ENCODE peak calls at places on chromosomes 5 and 9, in eight cellular contexts. One of them, this sample, is unnamed. For H3K36me3, the result is how much of the 10 kb centered on the place peaks cover.

GRCh38 chr5:91478096-91478495 is 95.0 kb upstream of the ARRDC3 start:
- DNase-seq in WERI-Rb-1: no peak
- DNase-seq in heart right ventricle: no peak
- DNase-seq in astrocyte: no peak
- DNase-seq in tibial artery: no peak
- DNase-seq in A673: no peak
- DNase-seq in colonic mucosa: no peak
- DNase-seq in IMR-90: no peak
- DNase-seq in this sample: no peak

GRCh38 chr9:98846879-98847278 is 39.4 kb downstream of the GALNT12 start:
- DNase-seq in WERI-Rb-1: no peak
- DNase-seq in heart right ventricle: no peak
- DNase-seq in astrocyte: no peak
- DNase-seq in tibial artery: no peak
- DNase-seq in A673: no peak
- DNase-seq in colonic mucosa: no peak
- DNase-seq in IMR-90: peak
- DNase-seq in this sample: no peak

GRCh38 chr5:169097897-169098296 is 203.0 kb downstream of the SLIT3 start:
- DNase-seq in WERI-Rb-1: no peak
- DNase-seq in heart right ventricle: no peak
- DNase-seq in astrocyte: no peak
- DNase-seq in tibial artery: no peak
- DNase-seq in A673: no peak
- DNase-seq in colonic mucosa: no peak
- DNase-seq in IMR-90: no peak
- DNase-seq in this sample: no peak

GRCh38 chr5:1800470-1801060 is 642 bp upstream of the NDUFS6 start:
- DNase-seq in WERI-Rb-1: no peak
- DNase-seq in heart right ventricle: no peak
- DNase-seq in astrocyte: peak
- DNase-seq in tibial artery: peak
- DNase-seq in A673: peak
- DNase-seq in colonic mucosa: peak
- DNase-seq in IMR-90: no peak
- DNase-seq in this sample: no peak

GRCh38 chr9:80664327-80665210 is 1024.8 kb downstream of the TLE1 start:
- DNase-seq in WERI-Rb-1: no peak
- DNase-seq in heart right ventricle: no peak
- DNase-seq in astrocyte: peak
- DNase-seq in tibial artery: no peak
- DNase-seq in A673: no peak
- DNase-seq in colonic mucosa: no peak
- DNase-seq in IMR-90: peak
- DNase-seq in this sample: no peak

GRCh38 chr5:177565046-177565445 is 10.7 kb upstream of the FAM193B start:
- DNase-seq in WERI-Rb-1: no peak
- DNase-seq in heart right ventricle: no peak
- DNase-seq in astrocyte: no peak
- DNase-seq in tibial artery: no peak
- DNase-seq in A673: no peak
- DNase-seq in colonic mucosa: no peak
- DNase-seq in IMR-90: no peak
- DNase-seq in this sample: no peak

GRCh38 chr9:96453625-96454024 is 3.7 kb downstream of the HABP4 start:
- DNase-seq in WERI-Rb-1: no peak
- DNase-seq in heart right ventricle: peak
- DNase-seq in astrocyte: peak
- DNase-seq in tibial artery: no peak
- DNase-seq in A673: peak
- DNase-seq in colonic mucosa: no peak
- DNase-seq in IMR-90: peak
- DNase-seq in this sample: peak

GRCh38 chr9:68808481-68808880 is 103.4 kb downstream of the PIP5K1B start:
- DNase-seq in WERI-Rb-1: no peak
- DNase-seq in heart right ventricle: no peak
- DNase-seq in astrocyte: no peak
- DNase-seq in tibial artery: no peak
- DNase-seq in A673: no peak
- DNase-seq in colonic mucosa: no peak
- DNase-seq in IMR-90: no peak
- DNase-seq in this sample: no peak

GRCh38 chr5:58071566-58071965 is 388.3 kb downstream of the PLK2 start:
- DNase-seq in WERI-Rb-1: peak
- DNase-seq in heart right ventricle: peak
- DNase-seq in astrocyte: no peak
- DNase-seq in tibial artery: no peak
- DNase-seq in A673: no peak
- DNase-seq in colonic mucosa: no peak
- DNase-seq in IMR-90: no peak
- DNase-seq in this sample: peak

GRCh38 chr5:173644700-173645436 is 28.4 kb upstream of the BOD1 start:
- DNase-seq in WERI-Rb-1: no peak
- DNase-seq in heart right ventricle: no peak
- DNase-seq in astrocyte: no peak
- DNase-seq in tibial artery: no peak
- DNase-seq in A673: no peak
- DNase-seq in colonic mucosa: no peak
- DNase-seq in IMR-90: no peak
- DNase-seq in this sample: no peak

GRCh38 chr9:136086951-136087740 is 7.9 kb downstream of the NACC2 start:
- DNase-seq in WERI-Rb-1: no peak
- DNase-seq in heart right ventricle: no peak
- DNase-seq in astrocyte: no peak
- DNase-seq in tibial artery: no peak
- DNase-seq in A673: no peak
- DNase-seq in colonic mucosa: no peak
- DNase-seq in IMR-90: no peak
- DNase-seq in this sample: no peak

GRCh38 chr5:74063821-74064598 is 438.0 kb downstream of the ARHGEF28 start:
- DNase-seq in WERI-Rb-1: no peak
- DNase-seq in heart right ventricle: no peak
- DNase-seq in astrocyte: peak
- DNase-seq in tibial artery: no peak
- DNase-seq in A673: no peak
- DNase-seq in colonic mucosa: peak
- DNase-seq in IMR-90: peak
- DNase-seq in this sample: no peak

GRCh38 chr5:25713259-25713658 is 1068.5 kb upstream of the CDH10 start:
- DNase-seq in WERI-Rb-1: no peak
- DNase-seq in heart right ventricle: no peak
- DNase-seq in astrocyte: no peak
- DNase-seq in tibial artery: no peak
- DNase-seq in A673: no peak
- DNase-seq in colonic mucosa: no peak
- DNase-seq in IMR-90: no peak
- DNase-seq in this sample: no peak

GRCh38 chr5:67141644-67142043 is 55.0 kb downstream of the CD180 start:
- DNase-seq in WERI-Rb-1: no peak
- DNase-seq in heart right ventricle: no peak
- DNase-seq in astrocyte: no peak
- DNase-seq in tibial artery: no peak
- DNase-seq in A673: no peak
- DNase-seq in colonic mucosa: no peak
- DNase-seq in IMR-90: no peak
- DNase-seq in this sample: no peak
- H3K36me3 ChIP-seq in WERI-Rb-1: under half
- H3K36me3 ChIP-seq in heart right ventricle: half or more
- H3K36me3 ChIP-seq in astrocyte: under half
- H3K36me3 ChIP-seq in tibial artery: half or more
- H3K36me3 ChIP-seq in A673: under half
- H3K36me3 ChIP-seq in colonic mucosa: under half
- H3K36me3 ChIP-seq in IMR-90: under half
- H3K36me3 ChIP-seq in this sample: under half

GRCh38 chr5:55234171-55234700 is 828 bp upstream of the CCNO start:
- DNase-seq in WERI-Rb-1: peak
- DNase-seq in heart right ventricle: peak
- DNase-seq in astrocyte: no peak
- DNase-seq in tibial artery: no peak
- DNase-seq in A673: peak
- DNase-seq in colonic mucosa: peak
- DNase-seq in IMR-90: peak
- DNase-seq in this sample: no peak

GRCh38 chr5:55232194-55232984 is 1.0 kb downstream of the CCNO start:
- DNase-seq in WERI-Rb-1: peak
- DNase-seq in heart right ventricle: no peak
- DNase-seq in astrocyte: no peak
- DNase-seq in tibial artery: no peak
- DNase-seq in A673: peak
- DNase-seq in colonic mucosa: peak
- DNase-seq in IMR-90: no peak
- DNase-seq in this sample: no peak

GRCh38 chr5:55231476-55232193 is 1.8 kb downstream of the CCNO start:
- DNase-seq in WERI-Rb-1: peak
- DNase-seq in heart right ventricle: no peak
- DNase-seq in astrocyte: no peak
- DNase-seq in tibial artery: no peak
- DNase-seq in A673: no peak
- DNase-seq in colonic mucosa: peak
- DNase-seq in IMR-90: no peak
- DNase-seq in this sample: no peak

GRCh38 chr5:55231029-55231475 is 2.4 kb downstream of the CCNO start:
- DNase-seq in WERI-Rb-1: no peak
- DNase-seq in heart right ventricle: no peak
- DNase-seq in astrocyte: no peak
- DNase-seq in tibial artery: no peak
- DNase-seq in A673: no peak
- DNase-seq in colonic mucosa: no peak
- DNase-seq in IMR-90: peak
- DNase-seq in this sample: no peak

DNA sequence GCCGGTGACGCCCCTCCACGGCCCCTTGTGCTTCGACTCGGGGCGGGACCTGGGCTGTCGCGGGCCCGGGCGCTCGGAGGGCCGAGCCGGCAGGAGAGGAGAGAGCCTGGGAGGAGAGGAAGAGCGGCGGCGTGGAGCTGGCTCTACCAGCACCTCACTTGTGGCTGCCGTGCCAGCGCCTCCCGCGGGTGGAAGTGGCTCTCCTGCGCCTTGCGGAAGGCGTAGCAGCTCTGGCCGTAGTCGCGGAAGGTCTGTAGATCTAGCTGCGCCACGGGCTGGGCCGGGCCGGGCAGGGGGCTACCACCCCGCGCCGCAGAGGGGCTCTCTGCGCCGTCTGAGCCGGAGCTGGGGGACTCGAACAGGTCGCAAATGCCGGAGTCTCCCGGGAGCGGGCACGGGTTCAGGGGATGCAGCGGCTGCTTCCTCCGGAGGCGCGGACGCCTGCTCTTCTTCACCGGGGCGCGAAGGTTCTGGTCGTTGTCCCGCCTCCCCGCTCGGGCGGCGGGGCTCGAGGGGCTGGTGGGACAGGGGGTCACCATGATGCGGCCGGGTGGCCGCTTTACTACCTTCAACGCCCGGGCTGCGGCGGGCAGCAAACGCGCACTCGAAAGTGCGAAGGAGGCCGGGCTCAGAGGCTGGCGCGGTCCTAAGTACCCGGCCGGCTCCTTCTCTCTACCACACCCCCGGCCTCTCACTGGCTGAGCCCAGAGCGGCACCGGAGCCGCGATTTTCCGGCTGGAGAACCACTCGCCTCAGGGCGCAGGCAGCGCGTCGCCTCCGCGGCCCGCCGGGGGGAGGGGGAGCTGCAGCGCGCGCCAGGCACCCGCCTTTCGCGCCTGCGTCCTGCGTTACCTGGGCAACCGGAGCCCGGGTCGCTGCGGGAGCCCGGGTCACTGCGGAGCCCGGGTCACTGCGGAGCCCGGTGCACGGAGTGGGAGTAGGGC is at the start of gene CCNO:
- DNase-seq in WERI-Rb-1: peak
- DNase-seq in heart right ventricle: peak
- DNase-seq in astrocyte: peak
- DNase-seq in tibial artery: peak
- DNase-seq in A673: peak
- DNase-seq in colonic mucosa: peak
- DNase-seq in IMR-90: peak
- DNase-seq in this sample: peak
- TF ChIP-seq CTCF in WERI-Rb-1: peak
- TF ChIP-seq CTCF in heart right ventricle: no peak
- TF ChIP-seq CTCF in astrocyte: no peak
- TF ChIP-seq CTCF in tibial artery: no peak
- TF ChIP-seq CTCF in A673: peak
- TF ChIP-seq CTCF in colonic mucosa: no peak
- TF ChIP-seq CTCF in IMR-90: no peak
- TF ChIP-seq CTCF in this sample: no peak

DNA sequence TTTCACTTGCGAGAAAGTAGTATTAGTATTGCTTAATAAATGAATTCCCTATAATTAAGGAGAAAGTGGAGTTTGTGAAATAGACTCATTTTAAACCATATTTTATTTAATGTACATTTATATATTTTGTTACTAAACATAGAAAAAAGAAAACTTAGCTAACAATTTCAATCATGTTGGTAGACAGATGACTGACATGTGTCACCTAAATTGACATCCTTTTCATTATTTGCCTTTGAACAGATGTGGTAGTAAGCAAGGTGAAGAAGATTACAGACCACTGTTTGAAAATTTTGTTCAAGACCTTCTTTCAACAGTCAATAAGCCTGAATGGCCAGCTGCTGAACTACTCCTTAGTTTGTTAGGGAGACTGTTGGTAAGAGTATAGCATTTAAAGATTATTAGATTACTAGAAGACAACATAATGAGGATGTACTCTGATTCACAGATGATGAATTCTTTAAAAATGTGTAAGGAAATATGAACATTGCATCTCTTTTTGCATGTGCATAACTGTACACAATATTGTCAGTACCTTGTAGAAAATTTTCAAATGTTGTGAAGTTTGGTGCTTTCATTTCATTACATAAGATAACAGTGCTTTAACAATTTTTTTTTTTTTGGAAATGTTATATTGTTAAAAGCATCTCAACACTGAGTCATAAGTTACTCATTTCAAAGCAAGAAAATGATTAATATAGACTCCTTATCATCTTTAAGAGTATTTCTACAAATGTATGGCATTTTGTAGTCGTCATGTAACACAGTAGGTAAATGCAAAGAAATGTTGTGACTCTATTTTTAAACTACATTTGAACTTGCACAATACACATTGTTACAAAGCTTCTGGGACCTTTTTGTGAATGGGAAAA is 139.5 kb downstream of the NIPBL start:
- DNase-seq in WERI-Rb-1: no peak
- DNase-seq in heart right ventricle: no peak
- DNase-seq in astrocyte: peak
- DNase-seq in tibial artery: no peak
- DNase-seq in A673: no peak
- DNase-seq in colonic mucosa: no peak
- DNase-seq in IMR-90: peak
- DNase-seq in this sample: no peak
- H3K36me3 ChIP-seq in WERI-Rb-1: half or more
- H3K36me3 ChIP-seq in heart right ventricle: half or more
- H3K36me3 ChIP-seq in astrocyte: under half
- H3K36me3 ChIP-seq in tibial artery: half or more
- H3K36me3 ChIP-seq in A673: under half
- H3K36me3 ChIP-seq in colonic mucosa: under half
- H3K36me3 ChIP-seq in IMR-90: under half
- H3K36me3 ChIP-seq in this sample: under half

DNA sequence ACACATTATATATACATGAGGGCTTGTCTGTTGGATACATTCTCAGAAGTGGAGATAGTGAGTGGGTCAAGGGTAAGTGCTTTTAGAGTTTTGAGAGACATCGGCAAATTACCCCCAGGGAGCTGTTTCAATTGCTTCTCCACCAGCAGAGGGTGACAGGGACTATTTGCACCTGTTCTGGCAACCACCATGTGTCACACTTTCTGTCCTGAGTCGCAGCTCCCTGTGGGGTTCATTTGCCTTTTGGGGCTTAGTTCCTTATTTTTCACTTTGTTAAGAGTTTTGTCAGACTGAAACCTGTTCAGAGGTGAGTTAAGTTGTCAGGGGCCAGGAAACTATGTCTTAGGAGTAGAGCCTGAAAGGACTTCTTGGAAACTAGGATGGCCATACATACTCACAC is 20.1 kb upstream of the SLC36A1 start:
- DNase-seq in WERI-Rb-1: no peak
- DNase-seq in heart right ventricle: no peak
- DNase-seq in astrocyte: no peak
- DNase-seq in tibial artery: no peak
- DNase-seq in A673: no peak
- DNase-seq in colonic mucosa: no peak
- DNase-seq in IMR-90: no peak
- DNase-seq in this sample: no peak
- TF ChIP-seq CTCF in WERI-Rb-1: peak
- TF ChIP-seq CTCF in heart right ventricle: no peak
- TF ChIP-seq CTCF in astrocyte: no peak
- TF ChIP-seq CTCF in tibial artery: no peak
- TF ChIP-seq CTCF in A673: no peak
- TF ChIP-seq CTCF in colonic mucosa: no peak
- TF ChIP-seq CTCF in IMR-90: no peak
- TF ChIP-seq CTCF in this sample: no peak